ENCODE peak calls at places on chromosomes 6 and 20, in eight cellular contexts. P, N, H, C, B, F, E and G are unnamed samples.

GRCh38 chr6:22925920-22926587 is 356.7 kb downstream of the HDGFL1 start:
- DNase-seq in H (no peak), B (no peak), F (no peak), E (no peak), C (no peak), P (no peak), N (no peak), G (no peak)

GRCh38 chr20:62914970-62915457 is 11.3 kb downstream of the DIDO1 start:
- DNase-seq in C (peak), N (peak), H (peak), F (no peak), B (no peak), E (no peak), P (peak), G (no peak)

GRCh38 chr20:38201356-38201755 is 36.3 kb upstream of the TGM2 start:
- DNase-seq in H (no peak), N (no peak), F (no peak), E (no peak), B (no peak), C (peak), P (peak), G (no peak)

GRCh38 chr20:31670371-31671228 is 32.9 kb downstream of the COX4I2 start:
- DNase-seq in P (no peak), F (no peak), B (peak), N (no peak), E (no peak), H (peak), C (no peak), G (no peak)

GRCh38 chr20:23361108-23361650 is 803 bp upstream of the GZF1 start:
- DNase-seq in N (peak), P (no peak), F (no peak), C (no peak), H (peak), E (no peak), B (no peak), G (no peak)

GRCh38 chr6:46504242-46504641 is 13.0 kb upstream of the RCAN2 start:
- DNase-seq in B (no peak), H (no peak), P (no peak), C (no peak), F (no peak), E (no peak), N (no peak), G (no peak)

GRCh38 chr6:17064975-17065374 is 36.9 kb upstream of the STMND1 start:
- DNase-seq in F (no peak), H (no peak), C (no peak), P (no peak), B (no peak), E (no peak), N (no peak), G (no peak)

GRCh38 chr6:12585497-12585958 is 131.0 kb upstream of the PHACTR1 start:
- DNase-seq in P (no peak), F (no peak), B (no peak), N (no peak), H (no peak), C (no peak), E (no peak), G (no peak)

GRCh38 chr6:37608587-37608986 is 89.1 kb downstream of the MDGA1 start:
- DNase-seq in B (no peak), C (no peak), H (no peak), F (no peak), E (no peak), N (no peak), P (no peak), G (no peak)

GRCh38 chr6:3723966-3724365 is 27.5 kb downstream of the PXDC1 start:
- DNase-seq in E (no peak), B (no peak), P (no peak), H (no peak), N (no peak), C (no peak), F (no peak), G (no peak)

GRCh38 chr6:45922728-45923351 is 92.8 kb downstream of the CLIC5 start:
- DNase-seq in C (peak), B (peak), N (peak), E (no peak), H (peak), F (peak), P (peak), G (peak)

GRCh38 chr6:13624871-13625288 is 9.7 kb downstream of the NOL7 start:
- DNase-seq in B (no peak), H (peak), F (no peak), N (peak), P (peak), C (peak), E (no peak), G (no peak)

GRCh38 chr6:85551264-85551663 is 42.4 kb downstream of the SNX14 start:
- DNase-seq in H (peak), P (no peak), F (no peak), B (no peak), C (peak), N (peak), E (no peak), G (no peak)

GRCh38 chr20:53594068-53595017 is 704 bp upstream of the ZNF217 start:
- DNase-seq in C (peak), E (peak), F (peak), P (peak), B (peak), N (peak), H (peak), G (no peak)

GRCh38 chr6:1605822-1606532 is 3.7 kb upstream of the FOXC1 start:
- DNase-seq in F (no peak), B (no peak), P (no peak), H (no peak), E (no peak), N (peak), C (peak), G (no peak)

GRCh38 chr6:37759221-37760154 is 60.0 kb upstream of the ZFAND3 start:
- DNase-seq in C (peak), E (no peak), B (no peak), H (no peak), N (no peak), P (no peak), F (no peak), G (no peak)

GRCh38 chr6:14506656-14507242 is 389.2 kb downstream of the CD83 start:
- DNase-seq in E (no peak), C (no peak), H (no peak), B (no peak), F (no peak), P (no peak), N (no peak), G (no peak)

GRCh38 chr20:17498641-17499040 is 32.5 kb downstream of the BFSP1 start:
- DNase-seq in N (no peak), C (no peak), P (no peak), F (no peak), E (no peak), B (no peak), H (no peak), G (no peak)

GRCh38 chr6:18845891-18846290 is 458.7 kb downstream of the RNF144B start:
- DNase-seq in F (no peak), P (no peak), E (no peak), N (no peak), H (no peak), C (no peak), B (no peak), G (no peak)

GRCh38 chr6:144338474-144338873 is 53.3 kb downstream of the UTRN start:
- DNase-seq in N (peak), P (no peak), E (no peak), C (no peak), F (no peak), B (no peak), H (no peak), G (no peak)